ENCODE peak calls at places on chromosomes 12 and 14, in six cellular contexts. P is ovary; V is stimulated activated CD8-positive, alpha-beta memory T cell treated with anti-CD3 and anti-CD28 coated beads, Interleukin-7, amount 100 ng/mL, for 4 hours; K is HTR-8/SVneo; R is GM23248; B is activated T-cell treated with anti-CD3 and anti-CD28 coated beads, Interleukin-2, amount 50 U/mL, for 4 hours. F is an unnamed sample.

GRCh38 chr14:100562751-100563150 is 24.5 kb downstream of the BEGAIN start:
- DNase-seq in P (no peak), V (no peak), K (no peak), R (no peak), B (no peak), F (no peak)

GRCh38 chr12:127041985-127042625 is 1224.9 kb upstream of the TMEM132C start:
- DNase-seq in P (no peak), V (no peak), K (no peak), R (no peak), B (no peak), F (no peak)

GRCh38 chr12:127629066-127629820 is 637.7 kb upstream of the TMEM132C start:
- DNase-seq in P (no peak), V (no peak), K (no peak), R (peak), B (no peak), F (no peak)

GRCh38 chr12:53744730-53745129 is 7.0 kb downstream of the CISTR start:
- DNase-seq in P (no peak), V (no peak), K (no peak), R (no peak), B (no peak), F (no peak)

GRCh38 chr12:112164326-112164660 is 38.9 kb downstream of the TRAFD1 start:
- DNase-seq in P (no peak), V (no peak), K (no peak), R (no peak), B (no peak), F (no peak)

GRCh38 chr12:116594325-116595038 is 35.3 kb downstream of the MAP1LC3B2 start:
- DNase-seq in P (no peak), V (no peak), K (no peak), R (no peak), B (peak), F (no peak)

GRCh38 chr12:67681145-67681778 is 32.7 kb downstream of the DYRK2 start:
- DNase-seq in P (no peak), V (no peak), K (peak), R (peak), B (no peak), F (no peak)

GRCh38 chr12:63915105-63915830 is 70.8 kb downstream of the SRGAP1 start:
- DNase-seq in P (no peak), V (no peak), K (peak), R (peak), B (no peak), F (no peak)

GRCh38 chr12:62865090-62865489 is 69.9 kb downstream of the PPM1H start:
- DNase-seq in P (no peak), V (no peak), K (no peak), R (no peak), B (no peak), F (no peak)

GRCh38 chr14:22518073-22518472 is 71.0 kb downstream of the DAD1 start:
- DNase-seq in P (no peak), V (no peak), K (no peak), R (no peak), B (no peak), F (no peak)

GRCh38 chr14:99928963-99929362 is 135.8 kb downstream of the EML1 start:
- DNase-seq in P (no peak), V (no peak), K (no peak), R (no peak), B (no peak), F (peak)

GRCh38 chr12:51886021-51886710 is 1.7 kb upstream of the ANKRD33 start:
- DNase-seq in P (no peak), V (peak), K (peak), R (peak), B (no peak), F (no peak)

GRCh38 chr12:104634852-104635251 is 178.1 kb downstream of the CHST11 start:
- DNase-seq in P (no peak), V (no peak), K (no peak), R (no peak), B (no peak), F (no peak)

GRCh38 chr12:27682534-27682933 is 13.7 kb upstream of the REP15 start:
- DNase-seq in P (no peak), V (no peak), K (no peak), R (peak), B (no peak), F (no peak)

GRCh38 chr14:75446447-75446846 is 18.6 kb downstream of the JDP2 start:
- DNase-seq in P (no peak), V (no peak), K (no peak), R (no peak), B (no peak), F (no peak)

GRCh38 chr12:16880864-16881285 is 274.9 kb upstream of the LMO3 start:
- DNase-seq in P (no peak), V (no peak), K (no peak), R (no peak), B (no peak), F (peak)

GRCh38 chr14:31510222-31510621 is 22.4 kb upstream of the GPR33 start:
- DNase-seq in P (no peak), V (no peak), K (peak), R (peak), B (no peak), F (peak)

GRCh38 chr12:5733136-5733755 is 211.8 kb downstream of the ANO2 start:
- DNase-seq in P (no peak), V (no peak), K (no peak), R (no peak), B (no peak), F (no peak)

GRCh38 chr12:70032076-70032475 is 207.0 kb downstream of the MYRFL start:
- DNase-seq in P (no peak), V (no peak), K (no peak), R (no peak), B (no peak), F (no peak)

GRCh38 chr14:58697266-58697926 is 59.6 kb downstream of the DACT1 start:
- DNase-seq in P (no peak), V (no peak), K (no peak), R (no peak), B (no peak), F (no peak)

GRCh38 chr14:32724864-32725550 is 213.7 kb upstream of the NPAS3 start:
- DNase-seq in P (no peak), V (no peak), K (peak), R (peak), B (no peak), F (no peak)

GRCh38 chr12:52130695-52131094 is 51.2 kb downstream of the SMIM41 start:
- DNase-seq in P (no peak), V (no peak), K (no peak), R (no peak), B (no peak), F (no peak)

GRCh38 chr12:63930971-63931370 is 86.5 kb downstream of the SRGAP1 start:
- DNase-seq in P (no peak), V (no peak), K (no peak), R (peak), B (no peak), F (no peak)

GRCh38 chr12:47881826-47882427 is 22.9 kb downstream of the VDR start:
- DNase-seq in P (no peak), V (no peak), K (peak), R (peak), B (no peak), F (no peak)

GRCh38 chr12:105677672-105678071 is 347.2 kb downstream of the C12orf75 start:
- DNase-seq in P (no peak), V (no peak), K (no peak), R (no peak), B (no peak), F (no peak)

GRCh38 chr14:101739446-101740141 is 21.9 kb upstream of the PPP2R5C start:
- DNase-seq in P (no peak), V (no peak), K (no peak), R (no peak), B (no peak), F (no peak)

GRCh38 chr14:101301011-101301410 is 260.3 kb upstream of the DIO3 start:
- DNase-seq in P (no peak), V (no peak), K (no peak), R (no peak), B (no peak), F (no peak)

GRCh38 chr12:42238240-42239140 is at the start of gene YAF2:
- DNase-seq in P (peak), V (peak), K (peak), R (peak), B (peak), F (peak)

GRCh38 chr12:82650627-82651337 is 35.9 kb upstream of the TMTC2 start:
- DNase-seq in P (no peak), V (no peak), K (no peak), R (peak), B (no peak), F (no peak)

GRCh38 chr12:726281-727140 is 25.9 kb upstream of the WNK1 start:
- DNase-seq in P (no peak), V (no peak), K (no peak), R (peak), B (no peak), F (no peak)

GRCh38 chr14:100547633-100548294 is 39.5 kb downstream of the BEGAIN start:
- DNase-seq in P (no peak), V (peak), K (peak), R (peak), B (no peak), F (no peak)

GRCh38 chr14:61607570-61608244 is 87.6 kb upstream of the HIF1A start:
- DNase-seq in P (no peak), V (no peak), K (no peak), R (no peak), B (no peak), F (peak)

GRCh38 chr14:39467889-39468524 is 35.8 kb upstream of the FBXO33 start:
- DNase-seq in P (no peak), V (no peak), K (no peak), R (peak), B (no peak), F (peak)

GRCh38 chr14:75399819-75400678 is 27.8 kb upstream of the JDP2 start:
- DNase-seq in P (peak), V (no peak), K (no peak), R (peak), B (no peak), F (no peak)

GRCh38 chr14:91139776-91140175 is 25.9 kb downstream of the DGLUCY start:
- DNase-seq in P (no peak), V (no peak), K (no peak), R (no peak), B (no peak), F (no peak)